ENCODE peak calls at places on chromosomes 4 and X, in six cellular contexts. One of them, this sample, is unnamed.

GRCh38 chr4:87089368-87089767 is 131.1 kb downstream of the KLHL8 start:
- DNase-seq in SK-N-SH: no peak
- DNase-seq in fibroblast of mammary gland: no peak
- DNase-seq in bronchial epithelial cell: no peak
- DNase-seq in BJ: no peak
- DNase-seq in foreskin fibroblast: no peak
- DNase-seq in this sample: no peak

GRCh38 chr4:48909697-48910096 is 3.1 kb upstream of the OCIAD2 start:
- DNase-seq in SK-N-SH: peak
- DNase-seq in fibroblast of mammary gland: peak
- DNase-seq in bronchial epithelial cell: peak
- DNase-seq in BJ: peak
- DNase-seq in foreskin fibroblast: peak
- DNase-seq in this sample: peak

GRCh38 chr4:186624951-186625350 is 69.6 kb upstream of the MTNR1A start:
- DNase-seq in SK-N-SH: no peak
- DNase-seq in fibroblast of mammary gland: peak
- DNase-seq in bronchial epithelial cell: no peak
- DNase-seq in BJ: peak
- DNase-seq in foreskin fibroblast: peak
- DNase-seq in this sample: peak

GRCh38 chr4:42416017-42416416 is 18.7 kb downstream of the SHISA3 start:
- DNase-seq in SK-N-SH: no peak
- DNase-seq in fibroblast of mammary gland: no peak
- DNase-seq in bronchial epithelial cell: no peak
- DNase-seq in BJ: no peak
- DNase-seq in foreskin fibroblast: no peak
- DNase-seq in this sample: no peak

GRCh38 chrX:44352739-44353138 is 9.3 kb upstream of the EFHC2 start:
- DNase-seq in SK-N-SH: no peak
- DNase-seq in fibroblast of mammary gland: no peak
- DNase-seq in bronchial epithelial cell: peak
- DNase-seq in BJ: no peak
- DNase-seq in foreskin fibroblast: no peak
- DNase-seq in this sample: no peak

GRCh38 chr4:188106454-188106853 is 2.9 kb downstream of the TRIML2 start:
- DNase-seq in SK-N-SH: peak
- DNase-seq in fibroblast of mammary gland: no peak
- DNase-seq in bronchial epithelial cell: no peak
- DNase-seq in BJ: no peak
- DNase-seq in foreskin fibroblast: no peak
- DNase-seq in this sample: no peak

GRCh38 chr4:891747-892146 is 40.4 kb downstream of the GAK start:
- DNase-seq in SK-N-SH: peak
- DNase-seq in fibroblast of mammary gland: peak
- DNase-seq in bronchial epithelial cell: no peak
- DNase-seq in BJ: no peak
- DNase-seq in foreskin fibroblast: no peak
- DNase-seq in this sample: no peak

GRCh38 chr4:183178201-183178600 is 79.1 kb downstream of the WWC2 start:
- DNase-seq in SK-N-SH: no peak
- DNase-seq in fibroblast of mammary gland: no peak
- DNase-seq in bronchial epithelial cell: no peak
- DNase-seq in BJ: no peak
- DNase-seq in foreskin fibroblast: no peak
- DNase-seq in this sample: no peak

GRCh38 chr4:100489316-100489715 is 28.5 kb downstream of the EMCN start:
- DNase-seq in SK-N-SH: no peak
- DNase-seq in fibroblast of mammary gland: peak
- DNase-seq in bronchial epithelial cell: peak
- DNase-seq in BJ: no peak
- DNase-seq in foreskin fibroblast: no peak
- DNase-seq in this sample: no peak

GRCh38 chr4:119025916-119026661 is 109.5 kb upstream of the MYOZ2 start:
- DNase-seq in SK-N-SH: no peak
- DNase-seq in fibroblast of mammary gland: peak
- DNase-seq in bronchial epithelial cell: peak
- DNase-seq in BJ: peak
- DNase-seq in foreskin fibroblast: peak
- DNase-seq in this sample: peak

GRCh38 chr4:76512000-76512399 is 77.0 kb downstream of the SHROOM3 start:
- DNase-seq in SK-N-SH: no peak
- DNase-seq in fibroblast of mammary gland: no peak
- DNase-seq in bronchial epithelial cell: no peak
- DNase-seq in BJ: no peak
- DNase-seq in foreskin fibroblast: no peak
- DNase-seq in this sample: no peak

GRCh38 chr4:126710935-126711334 is 921.8 kb upstream of the INTU start:
- DNase-seq in SK-N-SH: no peak
- DNase-seq in fibroblast of mammary gland: peak
- DNase-seq in bronchial epithelial cell: peak
- DNase-seq in BJ: no peak
- DNase-seq in foreskin fibroblast: no peak
- DNase-seq in this sample: no peak

GRCh38 chr4:45063166-45063565 is 336.8 kb upstream of the GNPDA2 start:
- DNase-seq in SK-N-SH: no peak
- DNase-seq in fibroblast of mammary gland: no peak
- DNase-seq in bronchial epithelial cell: no peak
- DNase-seq in BJ: no peak
- DNase-seq in foreskin fibroblast: no peak
- DNase-seq in this sample: no peak

GRCh38 chrX:152202886-152203285 is 64.5 kb upstream of the MAGEA10 start:
- DNase-seq in SK-N-SH: no peak
- DNase-seq in fibroblast of mammary gland: no peak
- DNase-seq in bronchial epithelial cell: no peak
- DNase-seq in BJ: no peak
- DNase-seq in foreskin fibroblast: no peak
- DNase-seq in this sample: no peak

GRCh38 chr4:54806351-54806750 is 148.6 kb downstream of the KIT start:
- DNase-seq in SK-N-SH: no peak
- DNase-seq in fibroblast of mammary gland: no peak
- DNase-seq in bronchial epithelial cell: no peak
- DNase-seq in BJ: no peak
- DNase-seq in foreskin fibroblast: no peak
- DNase-seq in this sample: no peak

GRCh38 chr4:10336471-10336870 is 120.8 kb downstream of the ZNF518B start:
- DNase-seq in SK-N-SH: no peak
- DNase-seq in fibroblast of mammary gland: no peak
- DNase-seq in bronchial epithelial cell: peak
- DNase-seq in BJ: peak
- DNase-seq in foreskin fibroblast: peak
- DNase-seq in this sample: no peak

GRCh38 chr4:96149911-96150310 is 310.0 kb downstream of the PDHA2 start:
- DNase-seq in SK-N-SH: no peak
- DNase-seq in fibroblast of mammary gland: no peak
- DNase-seq in bronchial epithelial cell: no peak
- DNase-seq in BJ: no peak
- DNase-seq in foreskin fibroblast: no peak
- DNase-seq in this sample: no peak

GRCh38 chrX:140767646-140768045 is 58.1 kb downstream of the LINC00632 start:
- DNase-seq in SK-N-SH: no peak
- DNase-seq in fibroblast of mammary gland: peak
- DNase-seq in bronchial epithelial cell: peak
- DNase-seq in BJ: no peak
- DNase-seq in foreskin fibroblast: no peak
- DNase-seq in this sample: no peak

GRCh38 chr4:185634066-185634652 is 98.9 kb upstream of the PDLIM3 start:
- DNase-seq in SK-N-SH: peak
- DNase-seq in fibroblast of mammary gland: peak
- DNase-seq in bronchial epithelial cell: no peak
- DNase-seq in BJ: no peak
- DNase-seq in foreskin fibroblast: no peak
- DNase-seq in this sample: no peak

GRCh38 chrX:9133426-9133825 is 99.5 kb upstream of the FAM9B start:
- DNase-seq in SK-N-SH: no peak
- DNase-seq in fibroblast of mammary gland: peak
- DNase-seq in bronchial epithelial cell: peak
- DNase-seq in BJ: no peak
- DNase-seq in foreskin fibroblast: peak
- DNase-seq in this sample: no peak

GRCh38 chr4:33924239-33924638 is 2320.1 kb downstream of the ARAP2 start:
- DNase-seq in SK-N-SH: no peak
- DNase-seq in fibroblast of mammary gland: peak
- DNase-seq in bronchial epithelial cell: peak
- DNase-seq in BJ: peak
- DNase-seq in foreskin fibroblast: peak
- DNase-seq in this sample: peak

GRCh38 chr4:76485450-76485849 is 50.4 kb downstream of the SHROOM3 start:
- DNase-seq in SK-N-SH: no peak
- DNase-seq in fibroblast of mammary gland: no peak
- DNase-seq in bronchial epithelial cell: peak
- DNase-seq in BJ: no peak
- DNase-seq in foreskin fibroblast: no peak
- DNase-seq in this sample: no peak

GRCh38 chr4:56424697-56425514 is 10.5 kb downstream of the PPAT start:
- DNase-seq in SK-N-SH: peak
- DNase-seq in fibroblast of mammary gland: peak
- DNase-seq in bronchial epithelial cell: peak
- DNase-seq in BJ: no peak
- DNase-seq in foreskin fibroblast: peak
- DNase-seq in this sample: no peak

GRCh38 chr4:5389756-5390155 is 318.6 kb downstream of the EVC2 start:
- DNase-seq in SK-N-SH: no peak
- DNase-seq in fibroblast of mammary gland: no peak
- DNase-seq in bronchial epithelial cell: no peak
- DNase-seq in BJ: no peak
- DNase-seq in foreskin fibroblast: no peak
- DNase-seq in this sample: no peak

GRCh38 chr4:139184129-139184528 is 7.1 kb upstream of the ELF2 start:
- DNase-seq in SK-N-SH: no peak
- DNase-seq in fibroblast of mammary gland: peak
- DNase-seq in bronchial epithelial cell: peak
- DNase-seq in BJ: no peak
- DNase-seq in foreskin fibroblast: peak
- DNase-seq in this sample: no peak

GRCh38 chrX:13472975-13473665 is 96.3 kb upstream of the EGFL6 start:
- DNase-seq in SK-N-SH: no peak
- DNase-seq in fibroblast of mammary gland: no peak
- DNase-seq in bronchial epithelial cell: no peak
- DNase-seq in BJ: no peak
- DNase-seq in foreskin fibroblast: no peak
- DNase-seq in this sample: no peak
- H3K4me3 ChIP-seq in SK-N-SH: no peak
- H3K4me3 ChIP-seq in fibroblast of mammary gland: no peak
- H3K4me3 ChIP-seq in bronchial epithelial cell: no peak
- H3K4me3 ChIP-seq in BJ: no peak
- H3K4me3 ChIP-seq in foreskin fibroblast: no peak
- H3K4me3 ChIP-seq in this sample: no peak

GRCh38 chrX:101462892-101463291 is 22.4 kb upstream of the ARMCX4 start:
- DNase-seq in SK-N-SH: peak
- DNase-seq in fibroblast of mammary gland: peak
- DNase-seq in bronchial epithelial cell: peak
- DNase-seq in BJ: no peak
- DNase-seq in foreskin fibroblast: no peak
- DNase-seq in this sample: no peak
- TF ChIP-seq CTCF in SK-N-SH: peak
- TF ChIP-seq CTCF in fibroblast of mammary gland: peak
- TF ChIP-seq CTCF in bronchial epithelial cell: peak
- TF ChIP-seq CTCF in BJ: peak
- TF ChIP-seq CTCF in foreskin fibroblast: peak
- TF ChIP-seq CTCF in this sample: peak

DNA sequence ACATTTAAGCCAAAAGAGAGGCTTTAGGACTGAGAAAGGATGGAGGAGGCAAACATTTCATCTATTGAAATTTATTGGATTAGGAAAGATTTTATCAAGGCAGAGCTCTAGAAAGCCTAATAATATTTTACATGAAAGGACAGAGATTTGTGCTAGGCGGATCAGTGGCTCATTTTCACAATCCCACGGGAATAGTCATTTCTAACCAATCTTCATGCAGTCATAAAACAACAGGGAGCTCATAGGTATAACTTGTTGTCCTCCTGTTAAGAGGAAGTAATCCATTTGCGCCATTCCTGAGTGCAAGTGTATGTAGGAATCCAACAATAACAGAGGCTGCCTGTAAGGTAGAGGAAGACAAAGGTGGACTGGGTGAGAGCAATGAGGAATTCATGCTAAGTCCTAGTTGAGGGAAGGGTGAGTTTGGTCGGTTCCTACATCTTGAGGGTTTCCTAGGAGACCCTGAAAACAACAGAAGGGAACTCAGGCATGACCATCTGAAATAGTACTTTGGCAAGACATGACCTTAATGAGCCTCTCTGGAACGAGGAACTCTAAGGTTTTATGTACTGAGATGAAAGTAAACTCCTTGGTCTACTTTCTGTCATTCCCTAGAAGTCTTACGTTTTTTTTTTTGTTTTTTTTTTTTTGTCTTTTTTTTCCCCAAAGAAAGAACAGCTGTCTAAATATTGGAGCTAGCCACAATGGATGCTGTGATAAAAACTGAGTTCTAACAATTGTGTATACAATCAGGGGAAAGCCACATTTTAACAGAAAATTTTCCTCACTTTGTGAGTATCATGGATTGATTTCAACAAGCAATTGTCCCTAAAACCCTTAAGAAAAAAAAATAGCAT is 89.7 kb downstream of the GEMIN8 start:
- DNase-seq in SK-N-SH: no peak
- DNase-seq in fibroblast of mammary gland: no peak
- DNase-seq in bronchial epithelial cell: no peak
- DNase-seq in BJ: no peak
- DNase-seq in foreskin fibroblast: no peak
- DNase-seq in this sample: no peak
- H3K4me3 ChIP-seq in SK-N-SH: no peak
- H3K4me3 ChIP-seq in fibroblast of mammary gland: no peak
- H3K4me3 ChIP-seq in bronchial epithelial cell: no peak
- H3K4me3 ChIP-seq in BJ: no peak
- H3K4me3 ChIP-seq in foreskin fibroblast: no peak
- H3K4me3 ChIP-seq in this sample: no peak

GRCh38 chrX:149938427-149939270 is at the start of gene EOLA2:
- DNase-seq in SK-N-SH: peak
- DNase-seq in fibroblast of mammary gland: peak
- DNase-seq in bronchial epithelial cell: peak
- DNase-seq in BJ: peak
- DNase-seq in foreskin fibroblast: peak
- DNase-seq in this sample: peak

GRCh38 chrX:149937881-149938426 is 337 bp downstream of the EOLA2 start:
- DNase-seq in SK-N-SH: no peak
- DNase-seq in fibroblast of mammary gland: no peak
- DNase-seq in bronchial epithelial cell: no peak
- DNase-seq in BJ: no peak
- DNase-seq in foreskin fibroblast: no peak
- DNase-seq in this sample: no peak

GRCh38 chrX:149939271-149940014 is 1.2 kb upstream of the EOLA2 start:
- DNase-seq in SK-N-SH: peak
- DNase-seq in fibroblast of mammary gland: peak
- DNase-seq in bronchial epithelial cell: peak
- DNase-seq in BJ: peak
- DNase-seq in foreskin fibroblast: peak
- DNase-seq in this sample: peak

GRCh38 chrX:149940015-149940716 is 1.9 kb upstream of the EOLA2 start:
- DNase-seq in SK-N-SH: peak
- DNase-seq in fibroblast of mammary gland: peak
- DNase-seq in bronchial epithelial cell: peak
- DNase-seq in BJ: peak
- DNase-seq in foreskin fibroblast: peak
- DNase-seq in this sample: peak
- TF ChIP-seq CTCF in SK-N-SH: no peak
- TF ChIP-seq CTCF in fibroblast of mammary gland: peak
- TF ChIP-seq CTCF in bronchial epithelial cell: no peak
- TF ChIP-seq CTCF in BJ: peak
- TF ChIP-seq CTCF in foreskin fibroblast: peak
- TF ChIP-seq CTCF in this sample: peak

This sample was measured in AG04449.